ENCODE peak calls at places on chromosomes 12 and 14, in five cellular contexts. I is transverse colon, C is GM23338, J is stomach, N is GM12878. P is an unnamed sample.

GRCh38 chr14:95662376-95663186 is 23.6 kb upstream of the TCL1B start:
- DNase-seq in I (no peak), C (no peak), J (no peak), N (peak), P (no peak)

GRCh38 chr12:19744760-19745218 is 305.5 kb downstream of the AEBP2 start:
- DNase-seq in I (no peak), C (no peak), J (no peak), N (no peak), P (no peak)

GRCh38 chr14:32075636-32076277 is 1.3 kb upstream of the ARHGAP5 start:
- DNase-seq in I (peak), C (peak), J (no peak), N (no peak), P (peak)

GRCh38 chr12:108886873-108887629 is 7.2 kb downstream of the DAO start:
- DNase-seq in I (no peak), C (no peak), J (no peak), N (no peak), P (no peak)

GRCh38 chr14:72666610-72667009 is 227.3 kb downstream of the DPF3 start:
- DNase-seq in I (no peak), C (no peak), J (no peak), N (no peak), P (no peak)

GRCh38 chr14:67442139-67442906 is 30.4 kb upstream of the PLEK2 start:
- DNase-seq in I (no peak), C (no peak), J (no peak), N (no peak), P (no peak)

GRCh38 chr12:12194206-12194605 is 72.6 kb downstream of the LRP6 start:
- DNase-seq in I (no peak), C (no peak), J (no peak), N (no peak), P (no peak)

GRCh38 chr14:68817513-68818212 is 24.8 kb upstream of the ZFP36L1 start:
- DNase-seq in I (no peak), C (no peak), J (no peak), N (no peak), P (no peak)

GRCh38 chr12:49705479-49706267 is 1.5 kb downstream of the FMNL3 start:
- DNase-seq in I (peak), C (peak), J (no peak), N (no peak), P (no peak)

GRCh38 chr14:100025111-100025510 is 40.1 kb upstream of the EVL start:
- DNase-seq in I (peak), C (peak), J (peak), N (no peak), P (no peak)

GRCh38 chr14:34030864-34031263 is 80.0 kb upstream of the EGLN3 start:
- DNase-seq in I (peak), C (no peak), J (no peak), N (no peak), P (no peak)

GRCh38 chr14:88986146-88986841 is 161.8 kb downstream of the TTC8 start:
- DNase-seq in I (no peak), C (no peak), J (no peak), N (no peak), P (no peak)

GRCh38 chr14:48970995-48971394 is 615.2 kb downstream of the RPS29 start:
- DNase-seq in I (no peak), C (no peak), J (no peak), N (no peak), P (no peak)

GRCh38 chr12:54294152-54294913 is 6.5 kb downstream of the NFE2 start:
- DNase-seq in I (peak), C (peak), J (peak), N (no peak), P (no peak)

GRCh38 chr12:48288387-48289268 is 62.1 kb downstream of the ZNF641 start:
- DNase-seq in I (no peak), C (no peak), J (no peak), N (no peak), P (no peak)

GRCh38 chr14:37579250-37579649 is 15.8 kb downstream of the FOXA1 start:
- DNase-seq in I (no peak), C (peak), J (no peak), N (no peak), P (no peak)

GRCh38 chr12:90261283-90261682 is 552.6 kb upstream of the ATP2B1 start:
- DNase-seq in I (no peak), C (no peak), J (no peak), N (no peak), P (no peak)

GRCh38 chr12:12817611-12818010 is 4.5 kb downstream of the DDX47 start:
- DNase-seq in I (no peak), C (no peak), J (no peak), N (no peak), P (no peak)

GRCh38 chr14:49594347-49595089 is 4.2 kb upstream of the LRR1 start:
- DNase-seq in I (peak), C (no peak), J (no peak), N (peak), P (no peak)

GRCh38 chr12:132702640-132703039 is 8.0 kb upstream of the PGAM5 start:
- DNase-seq in I (no peak), C (peak), J (no peak), N (no peak), P (no peak)

DNA sequence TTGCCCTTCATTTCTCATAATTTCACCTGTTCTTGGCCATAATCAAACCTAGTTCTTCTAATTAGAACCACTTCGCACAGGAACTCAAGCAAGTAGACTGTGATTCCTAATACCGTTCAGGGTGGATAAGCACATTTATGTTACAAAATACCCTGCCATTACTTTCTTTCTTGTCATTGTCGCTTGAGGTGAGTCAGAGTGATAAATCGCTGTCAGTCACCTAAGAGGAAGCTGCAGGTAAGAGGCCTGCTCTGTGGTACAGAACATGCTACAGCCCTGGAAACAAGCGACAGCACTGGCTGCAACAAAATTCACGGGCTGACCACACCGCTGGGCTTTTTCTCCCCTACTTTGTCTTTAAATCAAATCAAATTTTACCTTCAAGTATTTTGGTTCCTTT is 218.2 kb downstream of the ANO6 start:
- DNase-seq in I (no peak), C (no peak), J (no peak), N (no peak), P (no peak)
- TF ChIP-seq POLR2AphosphoS5 in I (no peak), C (no peak), J (no peak), N (no peak), P (no peak)

GRCh38 chr12:64082866-64083268 is 139.2 kb downstream of the KICS2 start:
- DNase-seq in I (no peak), C (no peak), J (no peak), N (no peak), P (no peak)

GRCh38 chr12:64072946-64073345 is 149.2 kb downstream of the KICS2 start:
- DNase-seq in I (no peak), C (no peak), J (no peak), N (no peak), P (no peak)

GRCh38 chr12:64081020-64081419 is 141.1 kb downstream of the KICS2 start:
- DNase-seq in I (no peak), C (no peak), J (no peak), N (no peak), P (no peak)

GRCh38 chr12:64080319-64081008 is 141.6 kb downstream of the KICS2 start:
- DNase-seq in I (peak), C (peak), J (peak), N (no peak), P (no peak)

GRCh38 chr12:64077922-64078321 is 144.2 kb downstream of the KICS2 start:
- DNase-seq in I (no peak), C (peak), J (no peak), N (no peak), P (no peak)
- TF ChIP-seq CTCF in I (peak), C (peak), J (no peak), N (no peak), P (peak)

GRCh38 chr12:30598889-30599288 is 96.8 kb downstream of the IPO8 start:
- DNase-seq in I (no peak), C (no peak), J (no peak), N (no peak), P (no peak)

GRCh38 chr12:30599631-30600030 is 96.0 kb downstream of the IPO8 start:
- DNase-seq in I (no peak), C (no peak), J (no peak), N (no peak), P (no peak)

GRCh38 chr12:30595742-30596141 is 99.9 kb downstream of the IPO8 start:
- DNase-seq in I (no peak), C (no peak), J (no peak), N (no peak), P (no peak)

GRCh38 chr12:30594509-30594908 is 101.2 kb downstream of the IPO8 start:
- DNase-seq in I (no peak), C (no peak), J (no peak), N (no peak), P (no peak)
- H3K27ac ChIP-seq in I (no peak), C (no peak), J (no peak), N (no peak), P (no peak)

DNA sequence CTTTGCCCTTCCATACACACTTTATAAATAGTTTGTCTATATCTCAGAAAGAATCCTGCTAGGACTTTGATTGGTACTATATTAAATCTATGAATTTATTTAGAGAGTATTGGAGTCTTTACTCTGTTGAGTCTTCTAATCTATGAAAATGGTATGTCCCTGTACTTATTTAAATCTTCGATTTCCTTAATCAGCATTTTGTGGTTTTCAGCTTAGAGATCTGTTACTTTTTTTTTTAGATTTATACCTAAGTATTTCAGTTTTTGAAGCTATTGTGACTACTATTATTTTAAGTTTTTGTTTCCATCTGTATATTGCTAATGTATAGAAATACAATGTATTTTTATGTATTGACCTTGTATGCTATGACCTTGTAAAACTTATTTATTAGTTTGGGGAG is 13.4 kb upstream of the IFI27L2 start:
- DNase-seq in I (no peak), C (no peak), J (no peak), N (no peak), P (no peak)
- TF ChIP-seq POLR2AphosphoS5 in I (no peak), C (no peak), J (no peak), N (no peak), P (no peak)

DNA sequence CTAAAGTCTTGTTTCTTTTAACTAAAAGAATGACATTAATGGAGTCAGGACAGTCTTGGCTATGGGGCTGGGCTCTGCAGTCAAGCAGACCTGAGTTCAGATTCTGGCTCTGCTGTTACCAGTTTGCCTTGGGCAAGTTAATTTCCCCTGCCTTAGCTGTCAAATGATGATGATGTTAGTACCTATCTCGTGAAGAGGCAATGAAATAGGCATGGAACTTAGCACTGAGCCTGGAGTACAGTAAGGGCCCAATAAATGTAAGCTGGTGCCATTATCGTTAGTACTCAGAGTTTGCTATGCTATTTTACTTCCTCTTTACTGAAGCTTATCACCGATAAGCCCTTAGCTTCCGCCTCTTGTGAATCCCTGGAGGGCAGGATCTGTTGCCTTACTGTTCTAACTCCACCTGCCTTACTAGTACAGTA is 8.5 kb downstream of the FBXW8 start:
- DNase-seq in I (peak), C (no peak), J (no peak), N (no peak), P (no peak)
- TF ChIP-seq CTCF in I (no peak), C (no peak), J (no peak), N (no peak), P (no peak)

P was measured in esophagus muscularis mucosa.